ENCODE peak calls at places on chromosomes 2 and 18, in five cellular contexts. S is neuronal stem cell; K is hypothalamus; F is HFF-Myc; L is activated CD8-positive, alpha-beta memory T cell treated with anti-CD3 and anti-CD28 coated beads, Interleukin-2, amount 50 U/mL, for 4 hours. P is an unnamed sample.

GRCh38 chr18:61891271-61891670 is 1.5 kb downstream of the RNF152 start:
- DNase-seq in F (no peak), K (no peak), L (no peak), S (no peak), P (no peak)

GRCh38 chr2:64592994-64593655 is 60.6 kb downstream of the SERTAD2 start:
- DNase-seq in S (no peak), K (no peak), F (no peak), L (no peak), P (no peak)

GRCh38 chr2:240452471-240453256 is 17.2 kb downstream of the GPC1 start:
- DNase-seq in S (peak), L (no peak), K (no peak), F (no peak), P (no peak)

GRCh38 chr18:30280861-30281470 is 761.6 kb downstream of the DSC3 start:
- DNase-seq in L (no peak), F (peak), K (no peak), S (peak), P (no peak)

GRCh38 chr18:38076346-38077053 is 510.9 kb upstream of the CELF4 start:
- DNase-seq in S (no peak), K (no peak), L (no peak), F (no peak), P (no peak)

GRCh38 chr2:72561621-72562318 is 264.1 kb downstream of the EXOC6B start:
- DNase-seq in S (no peak), K (no peak), L (no peak), F (no peak), P (no peak)

GRCh38 chr2:187509667-187510417 is 44.4 kb downstream of the TFPI start:
- DNase-seq in S (no peak), L (no peak), K (no peak), F (no peak), P (no peak)

GRCh38 chr18:49444599-49444998 is 15.8 kb downstream of the DYM start:
- DNase-seq in F (no peak), L (no peak), K (no peak), S (no peak), P (no peak)

GRCh38 chr18:9951022-9951859 is 37.4 kb downstream of the VAPA start:
- DNase-seq in S (peak), F (peak), L (no peak), K (no peak), P (no peak)

GRCh38 chr2:232325324-232326273 is 53.0 kb upstream of the ALPP start:
- DNase-seq in L (peak), K (no peak), F (no peak), S (peak), P (no peak)

GRCh38 chr2:240326246-240326645 is 109.2 kb upstream of the GPC1 start:
- DNase-seq in S (peak), K (no peak), L (no peak), F (no peak), P (no peak)

GRCh38 chr2:166180951-166181812 is 53.4 kb upstream of the SCN1A start:
- DNase-seq in S (peak), F (peak), L (no peak), K (no peak), P (peak)

GRCh38 chr18:26309283-26309682 is 83.0 kb downstream of the TAF4B start:
- DNase-seq in F (no peak), L (no peak), K (no peak), S (no peak), P (no peak)

GRCh38 chr2:200353873-200354272 is 47.4 kb downstream of the SPATS2L start:
- DNase-seq in S (no peak), L (no peak), F (no peak), K (no peak), P (no peak)

GRCh38 chr2:148963461-148963860 is 75.0 kb upstream of the LYPD6B start:
- DNase-seq in F (no peak), S (no peak), K (no peak), L (no peak), P (no peak)

P was measured in breast epithelium.